ENCODE peak calls at places on chromosomes 7 and 10, in nine cellular contexts. One of them, this sample, is unnamed.

GRCh38 chr7:47032171-47032915 is 549.6 kb downstream of the TNS3 start:
- DNase-seq in stomach: no peak
- DNase-seq in adipocyte: no peak
- DNase-seq in testis: no peak
- DNase-seq in brain microvascular endothelial cell: no peak
- DNase-seq in AG04450: no peak
- DNase-seq in A549: no peak
- DNase-seq in choroid plexus epithelial cell: no peak
- DNase-seq in spleen: no peak
- DNase-seq in this sample: no peak

GRCh38 chr10:124296121-124296812 is 122.5 kb downstream of the OAT start:
- DNase-seq in stomach: no peak
- DNase-seq in adipocyte: peak
- DNase-seq in testis: no peak
- DNase-seq in brain microvascular endothelial cell: no peak
- DNase-seq in AG04450: no peak
- DNase-seq in A549: no peak
- DNase-seq in choroid plexus epithelial cell: no peak
- DNase-seq in spleen: no peak
- DNase-seq in this sample: no peak

GRCh38 chr7:155414508-155414907 is 43.4 kb upstream of the EN2 start:
- DNase-seq in stomach: no peak
- DNase-seq in adipocyte: no peak
- DNase-seq in testis: no peak
- DNase-seq in brain microvascular endothelial cell: no peak
- DNase-seq in AG04450: no peak
- DNase-seq in A549: no peak
- DNase-seq in choroid plexus epithelial cell: no peak
- DNase-seq in spleen: no peak
- DNase-seq in this sample: no peak

GRCh38 chr7:4123823-4124222 is 558.3 kb upstream of the FOXK1 start:
- DNase-seq in stomach: no peak
- DNase-seq in adipocyte: no peak
- DNase-seq in testis: no peak
- DNase-seq in brain microvascular endothelial cell: no peak
- DNase-seq in AG04450: no peak
- DNase-seq in A549: no peak
- DNase-seq in choroid plexus epithelial cell: no peak
- DNase-seq in spleen: peak
- DNase-seq in this sample: no peak

GRCh38 chr10:123295644-123296043 is 141.4 kb downstream of the BUB3 start:
- DNase-seq in stomach: no peak
- DNase-seq in adipocyte: no peak
- DNase-seq in testis: no peak
- DNase-seq in brain microvascular endothelial cell: no peak
- DNase-seq in AG04450: no peak
- DNase-seq in A549: no peak
- DNase-seq in choroid plexus epithelial cell: no peak
- DNase-seq in spleen: no peak
- DNase-seq in this sample: no peak

GRCh38 chr10:11515596-11516418 is 95.6 kb downstream of the USP6NL start:
- DNase-seq in stomach: peak
- DNase-seq in adipocyte: peak
- DNase-seq in testis: peak
- DNase-seq in brain microvascular endothelial cell: peak
- DNase-seq in AG04450: peak
- DNase-seq in A549: peak
- DNase-seq in choroid plexus epithelial cell: peak
- DNase-seq in spleen: no peak
- DNase-seq in this sample: no peak

GRCh38 chr10:132132391-132132841 is 54.3 kb upstream of the DPYSL4 start:
- DNase-seq in stomach: no peak
- DNase-seq in adipocyte: no peak
- DNase-seq in testis: no peak
- DNase-seq in brain microvascular endothelial cell: no peak
- DNase-seq in AG04450: no peak
- DNase-seq in A549: no peak
- DNase-seq in choroid plexus epithelial cell: no peak
- DNase-seq in spleen: peak
- DNase-seq in this sample: no peak

GRCh38 chr7:100127866-100128601 is 1.3 kb downstream of the MBLAC1 start:
- DNase-seq in stomach: no peak
- DNase-seq in adipocyte: peak
- DNase-seq in testis: peak
- DNase-seq in brain microvascular endothelial cell: no peak
- DNase-seq in AG04450: no peak
- DNase-seq in A549: no peak
- DNase-seq in choroid plexus epithelial cell: peak
- DNase-seq in spleen: no peak
- DNase-seq in this sample: no peak

GRCh38 chr10:122503004-122503403 is 41.7 kb downstream of the HTRA1 start:
- DNase-seq in stomach: no peak
- DNase-seq in adipocyte: no peak
- DNase-seq in testis: no peak
- DNase-seq in brain microvascular endothelial cell: no peak
- DNase-seq in AG04450: no peak
- DNase-seq in A549: no peak
- DNase-seq in choroid plexus epithelial cell: no peak
- DNase-seq in spleen: no peak
- DNase-seq in this sample: no peak

GRCh38 chr7:43584200-43584586 is 1.3 kb downstream of the STK17A start:
- DNase-seq in stomach: no peak
- DNase-seq in adipocyte: peak
- DNase-seq in testis: no peak
- DNase-seq in brain microvascular endothelial cell: peak
- DNase-seq in AG04450: no peak
- DNase-seq in A549: no peak
- DNase-seq in choroid plexus epithelial cell: peak
- DNase-seq in spleen: no peak
- DNase-seq in this sample: peak

GRCh38 chr10:87842220-87842641 is 21.1 kb downstream of the KLLN start:
- DNase-seq in stomach: peak
- DNase-seq in adipocyte: no peak
- DNase-seq in testis: no peak
- DNase-seq in brain microvascular endothelial cell: no peak
- DNase-seq in AG04450: no peak
- DNase-seq in A549: peak
- DNase-seq in choroid plexus epithelial cell: peak
- DNase-seq in spleen: no peak
- DNase-seq in this sample: no peak

GRCh38 chr7:100662377-100662776 is 6.1 kb upstream of the ACTL6B start:
- DNase-seq in stomach: peak
- DNase-seq in adipocyte: no peak
- DNase-seq in testis: no peak
- DNase-seq in brain microvascular endothelial cell: no peak
- DNase-seq in AG04450: no peak
- DNase-seq in A549: no peak
- DNase-seq in choroid plexus epithelial cell: no peak
- DNase-seq in spleen: no peak
- DNase-seq in this sample: no peak

GRCh38 chr10:128035557-128035973 is 90.7 kb downstream of the MKI67 start:
- DNase-seq in stomach: peak
- DNase-seq in adipocyte: peak
- DNase-seq in testis: peak
- DNase-seq in brain microvascular endothelial cell: peak
- DNase-seq in AG04450: no peak
- DNase-seq in A549: peak
- DNase-seq in choroid plexus epithelial cell: peak
- DNase-seq in spleen: peak
- DNase-seq in this sample: no peak

GRCh38 chr7:83976302-83976701 is 218.3 kb downstream of the SEMA3A start:
- DNase-seq in stomach: no peak
- DNase-seq in adipocyte: peak
- DNase-seq in testis: no peak
- DNase-seq in brain microvascular endothelial cell: no peak
- DNase-seq in AG04450: no peak
- DNase-seq in A549: peak
- DNase-seq in choroid plexus epithelial cell: peak
- DNase-seq in spleen: no peak
- DNase-seq in this sample: no peak

GRCh38 chr7:32660936-32661335 is 165.6 kb downstream of the AVL9 start:
- DNase-seq in stomach: no peak
- DNase-seq in adipocyte: peak
- DNase-seq in testis: no peak
- DNase-seq in brain microvascular endothelial cell: no peak
- DNase-seq in AG04450: no peak
- DNase-seq in A549: no peak
- DNase-seq in choroid plexus epithelial cell: peak
- DNase-seq in spleen: no peak
- DNase-seq in this sample: no peak
- H3K4me3 ChIP-seq in stomach: no peak
- H3K4me3 ChIP-seq in adipocyte: no peak
- H3K4me3 ChIP-seq in testis: no peak
- H3K4me3 ChIP-seq in brain microvascular endothelial cell: no peak
- H3K4me3 ChIP-seq in AG04450: no peak
- H3K4me3 ChIP-seq in A549: no peak
- H3K4me3 ChIP-seq in choroid plexus epithelial cell: no peak
- H3K4me3 ChIP-seq in spleen: no peak
- H3K4me3 ChIP-seq in this sample: no peak

GRCh38 chr10:85597006-85597405 is 769.6 kb downstream of the GRID1 start:
- DNase-seq in stomach: no peak
- DNase-seq in adipocyte: no peak
- DNase-seq in testis: no peak
- DNase-seq in brain microvascular endothelial cell: no peak
- DNase-seq in AG04450: no peak
- DNase-seq in A549: no peak
- DNase-seq in choroid plexus epithelial cell: no peak
- DNase-seq in spleen: no peak
- DNase-seq in this sample: no peak

GRCh38 chr10:85600744-85601081 is 765.9 kb downstream of the GRID1 start:
- DNase-seq in stomach: no peak
- DNase-seq in adipocyte: no peak
- DNase-seq in testis: no peak
- DNase-seq in brain microvascular endothelial cell: no peak
- DNase-seq in AG04450: no peak
- DNase-seq in A549: no peak
- DNase-seq in choroid plexus epithelial cell: no peak
- DNase-seq in spleen: no peak
- DNase-seq in this sample: no peak

GRCh38 chr10:85600026-85600743 is 766.4 kb downstream of the GRID1 start:
- DNase-seq in stomach: no peak
- DNase-seq in adipocyte: no peak
- DNase-seq in testis: no peak
- DNase-seq in brain microvascular endothelial cell: no peak
- DNase-seq in AG04450: no peak
- DNase-seq in A549: no peak
- DNase-seq in choroid plexus epithelial cell: no peak
- DNase-seq in spleen: no peak
- DNase-seq in this sample: no peak

GRCh38 chr10:85599081-85599480 is 767.5 kb downstream of the GRID1 start:
- DNase-seq in stomach: no peak
- DNase-seq in adipocyte: no peak
- DNase-seq in testis: no peak
- DNase-seq in brain microvascular endothelial cell: no peak
- DNase-seq in AG04450: no peak
- DNase-seq in A549: no peak
- DNase-seq in choroid plexus epithelial cell: no peak
- DNase-seq in spleen: no peak
- DNase-seq in this sample: no peak

GRCh38 chr10:85598646-85599045 is 767.9 kb downstream of the GRID1 start:
- DNase-seq in stomach: no peak
- DNase-seq in adipocyte: no peak
- DNase-seq in testis: no peak
- DNase-seq in brain microvascular endothelial cell: no peak
- DNase-seq in AG04450: no peak
- DNase-seq in A549: no peak
- DNase-seq in choroid plexus epithelial cell: no peak
- DNase-seq in spleen: no peak
- DNase-seq in this sample: no peak
- H3K4me3 ChIP-seq in stomach: no peak
- H3K4me3 ChIP-seq in adipocyte: no peak
- H3K4me3 ChIP-seq in testis: no peak
- H3K4me3 ChIP-seq in brain microvascular endothelial cell: no peak
- H3K4me3 ChIP-seq in AG04450: no peak
- H3K4me3 ChIP-seq in A549: no peak
- H3K4me3 ChIP-seq in choroid plexus epithelial cell: no peak
- H3K4me3 ChIP-seq in spleen: no peak
- H3K4me3 ChIP-seq in this sample: no peak

DNA sequence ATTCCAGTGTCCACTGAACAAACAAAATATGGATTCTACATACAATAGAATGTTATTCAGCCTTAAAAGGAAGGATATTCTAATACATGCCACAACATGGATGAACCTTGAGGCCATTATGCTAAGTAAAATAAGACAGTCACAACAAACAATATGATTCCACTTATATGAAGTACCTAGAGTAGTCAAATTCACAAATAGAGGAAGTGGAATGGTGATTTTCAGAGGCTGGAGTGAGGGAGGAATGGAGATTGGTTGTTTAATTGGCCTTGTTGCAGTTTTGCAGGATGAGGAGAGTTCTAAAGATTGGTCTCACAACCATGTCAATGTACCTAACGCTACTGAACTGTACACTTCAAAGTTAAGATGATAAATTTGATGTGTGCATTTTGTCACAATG is 119.6 kb downstream of the CHN2 start:
- DNase-seq in stomach: no peak
- DNase-seq in adipocyte: no peak
- DNase-seq in testis: no peak
- DNase-seq in brain microvascular endothelial cell: no peak
- DNase-seq in AG04450: no peak
- DNase-seq in A549: no peak
- DNase-seq in choroid plexus epithelial cell: no peak
- DNase-seq in spleen: no peak
- DNase-seq in this sample: no peak
- H3K4me3 ChIP-seq in stomach: no peak
- H3K4me3 ChIP-seq in adipocyte: no peak
- H3K4me3 ChIP-seq in testis: no peak
- H3K4me3 ChIP-seq in brain microvascular endothelial cell: no peak
- H3K4me3 ChIP-seq in AG04450: no peak
- H3K4me3 ChIP-seq in A549: no peak
- H3K4me3 ChIP-seq in choroid plexus epithelial cell: no peak
- H3K4me3 ChIP-seq in spleen: no peak
- H3K4me3 ChIP-seq in this sample: no peak

GRCh38 chr10:80461208-80462183 is 7.4 kb downstream of the TSPAN14 start:
- DNase-seq in stomach: no peak
- DNase-seq in adipocyte: peak
- DNase-seq in testis: no peak
- DNase-seq in brain microvascular endothelial cell: no peak
- DNase-seq in AG04450: no peak
- DNase-seq in A549: no peak
- DNase-seq in choroid plexus epithelial cell: peak
- DNase-seq in spleen: no peak
- DNase-seq in this sample: no peak

GRCh38 chr10:80463868-80464267 is 9.8 kb downstream of the TSPAN14 start:
- DNase-seq in stomach: no peak
- DNase-seq in adipocyte: no peak
- DNase-seq in testis: no peak
- DNase-seq in brain microvascular endothelial cell: no peak
- DNase-seq in AG04450: no peak
- DNase-seq in A549: no peak
- DNase-seq in choroid plexus epithelial cell: no peak
- DNase-seq in spleen: no peak
- DNase-seq in this sample: no peak

GRCh38 chr10:80460399-80461207 is 6.5 kb downstream of the TSPAN14 start:
- DNase-seq in stomach: peak
- DNase-seq in adipocyte: no peak
- DNase-seq in testis: peak
- DNase-seq in brain microvascular endothelial cell: no peak
- DNase-seq in AG04450: no peak
- DNase-seq in A549: no peak
- DNase-seq in choroid plexus epithelial cell: peak
- DNase-seq in spleen: no peak
- DNase-seq in this sample: peak

GRCh38 chr10:80462986-80463741 is 9.1 kb downstream of the TSPAN14 start:
- DNase-seq in stomach: no peak
- DNase-seq in adipocyte: peak
- DNase-seq in testis: no peak
- DNase-seq in brain microvascular endothelial cell: no peak
- DNase-seq in AG04450: no peak
- DNase-seq in A549: no peak
- DNase-seq in choroid plexus epithelial cell: peak
- DNase-seq in spleen: no peak
- DNase-seq in this sample: no peak

GRCh38 chr10:80462277-80462985 is 8.3 kb downstream of the TSPAN14 start:
- DNase-seq in stomach: no peak
- DNase-seq in adipocyte: peak
- DNase-seq in testis: peak
- DNase-seq in brain microvascular endothelial cell: no peak
- DNase-seq in AG04450: no peak
- DNase-seq in A549: no peak
- DNase-seq in choroid plexus epithelial cell: peak
- DNase-seq in spleen: no peak
- DNase-seq in this sample: no peak
- H3K4me3 ChIP-seq in stomach: no peak
- H3K4me3 ChIP-seq in adipocyte: peak
- H3K4me3 ChIP-seq in testis: no peak
- H3K4me3 ChIP-seq in brain microvascular endothelial cell: no peak
- H3K4me3 ChIP-seq in AG04450: peak
- H3K4me3 ChIP-seq in A549: no peak
- H3K4me3 ChIP-seq in choroid plexus epithelial cell: no peak
- H3K4me3 ChIP-seq in spleen: no peak
- H3K4me3 ChIP-seq in this sample: no peak